ENCODE peak calls at places on chromosomes 7 and 10, in five cellular contexts. One of them, this sample, is unnamed.

GRCh38 chr7:112399501-112399900 is 50.8 kb upstream of the IFRD1 start:
- DNase-seq in psoas muscle: no peak
- DNase-seq in left lung: no peak
- DNase-seq in coronary artery: no peak
- DNase-seq in endothelial cell of umbilical vein: no peak
- DNase-seq in this sample: no peak

GRCh38 chr10:31358688-31359330 is 39.8 kb downstream of the ZEB1 start:
- DNase-seq in psoas muscle: no peak
- DNase-seq in left lung: no peak
- DNase-seq in coronary artery: no peak
- DNase-seq in endothelial cell of umbilical vein: no peak
- DNase-seq in this sample: no peak

GRCh38 chr7:77887567-77887966 is 89.0 kb downstream of the PHTF2 start:
- DNase-seq in psoas muscle: no peak
- DNase-seq in left lung: no peak
- DNase-seq in coronary artery: no peak
- DNase-seq in endothelial cell of umbilical vein: peak
- DNase-seq in this sample: no peak

GRCh38 chr10:76302936-76303656 is 871.7 kb downstream of the LRMDA start:
- DNase-seq in psoas muscle: no peak
- DNase-seq in left lung: no peak
- DNase-seq in coronary artery: no peak
- DNase-seq in endothelial cell of umbilical vein: peak
- DNase-seq in this sample: no peak

GRCh38 chr10:118694848-118695247 is 59.9 kb downstream of the CACUL1 start:
- DNase-seq in psoas muscle: no peak
- DNase-seq in left lung: no peak
- DNase-seq in coronary artery: no peak
- DNase-seq in endothelial cell of umbilical vein: no peak
- DNase-seq in this sample: no peak

GRCh38 chr10:13865758-13866491 is 279.2 kb downstream of the PRPF18 start:
- DNase-seq in psoas muscle: peak
- DNase-seq in left lung: no peak
- DNase-seq in coronary artery: no peak
- DNase-seq in endothelial cell of umbilical vein: peak
- DNase-seq in this sample: no peak

GRCh38 chr10:71578069-71578468 is 141.5 kb downstream of the C10orf105 start:
- DNase-seq in psoas muscle: no peak
- DNase-seq in left lung: no peak
- DNase-seq in coronary artery: no peak
- DNase-seq in endothelial cell of umbilical vein: no peak
- DNase-seq in this sample: no peak

GRCh38 chr10:117159390-117159789 is 21.3 kb upstream of the VAX1 start:
- DNase-seq in psoas muscle: no peak
- DNase-seq in left lung: no peak
- DNase-seq in coronary artery: no peak
- DNase-seq in endothelial cell of umbilical vein: no peak
- DNase-seq in this sample: no peak

GRCh38 chr7:47508389-47509380 is 73.2 kb downstream of the TNS3 start:
- DNase-seq in psoas muscle: no peak
- DNase-seq in left lung: no peak
- DNase-seq in coronary artery: no peak
- DNase-seq in endothelial cell of umbilical vein: no peak
- DNase-seq in this sample: no peak

GRCh38 chr10:102644066-102644645 is at the start of gene TRIM8:
- DNase-seq in psoas muscle: peak
- DNase-seq in left lung: peak
- DNase-seq in coronary artery: no peak
- DNase-seq in endothelial cell of umbilical vein: peak
- DNase-seq in this sample: no peak

GRCh38 chr7:69062020-69062760 is 536.1 kb upstream of the AUTS2 start:
- DNase-seq in psoas muscle: no peak
- DNase-seq in left lung: no peak
- DNase-seq in coronary artery: no peak
- DNase-seq in endothelial cell of umbilical vein: peak
- DNase-seq in this sample: peak

GRCh38 chr10:102240467-102241036 is 760 bp downstream of the PITX3 start:
- DNase-seq in psoas muscle: peak
- DNase-seq in left lung: no peak
- DNase-seq in coronary artery: peak
- DNase-seq in endothelial cell of umbilical vein: no peak
- DNase-seq in this sample: no peak

GRCh38 chr7:98762620-98763019 is 107.2 kb downstream of the TMEM130 start:
- DNase-seq in psoas muscle: no peak
- DNase-seq in left lung: no peak
- DNase-seq in coronary artery: no peak
- DNase-seq in endothelial cell of umbilical vein: no peak
- DNase-seq in this sample: no peak

GRCh38 chr7:29853072-29853471 is 46.8 kb downstream of the WIPF3 start:
- DNase-seq in psoas muscle: peak
- DNase-seq in left lung: no peak
- DNase-seq in coronary artery: no peak
- DNase-seq in endothelial cell of umbilical vein: no peak
- DNase-seq in this sample: no peak

GRCh38 chr7:95508780-95509179 is 23.0 kb downstream of the ASB4 start:
- DNase-seq in psoas muscle: no peak
- DNase-seq in left lung: no peak
- DNase-seq in coronary artery: no peak
- DNase-seq in endothelial cell of umbilical vein: no peak
- DNase-seq in this sample: no peak

GRCh38 chr10:16440396-16441105 is 3.7 kb downstream of the PTER start:
- DNase-seq in psoas muscle: no peak
- DNase-seq in left lung: no peak
- DNase-seq in coronary artery: no peak
- DNase-seq in endothelial cell of umbilical vein: no peak
- DNase-seq in this sample: no peak

GRCh38 chr7:29806131-29806792 is at the start of gene WIPF3:
- DNase-seq in psoas muscle: peak
- DNase-seq in left lung: peak
- DNase-seq in coronary artery: no peak
- DNase-seq in endothelial cell of umbilical vein: peak
- DNase-seq in this sample: no peak

GRCh38 chr10:33252324-33252723 is 82.1 kb downstream of the NRP1 start:
- DNase-seq in psoas muscle: no peak
- DNase-seq in left lung: no peak
- DNase-seq in coronary artery: no peak
- DNase-seq in endothelial cell of umbilical vein: no peak
- DNase-seq in this sample: no peak

DNA sequence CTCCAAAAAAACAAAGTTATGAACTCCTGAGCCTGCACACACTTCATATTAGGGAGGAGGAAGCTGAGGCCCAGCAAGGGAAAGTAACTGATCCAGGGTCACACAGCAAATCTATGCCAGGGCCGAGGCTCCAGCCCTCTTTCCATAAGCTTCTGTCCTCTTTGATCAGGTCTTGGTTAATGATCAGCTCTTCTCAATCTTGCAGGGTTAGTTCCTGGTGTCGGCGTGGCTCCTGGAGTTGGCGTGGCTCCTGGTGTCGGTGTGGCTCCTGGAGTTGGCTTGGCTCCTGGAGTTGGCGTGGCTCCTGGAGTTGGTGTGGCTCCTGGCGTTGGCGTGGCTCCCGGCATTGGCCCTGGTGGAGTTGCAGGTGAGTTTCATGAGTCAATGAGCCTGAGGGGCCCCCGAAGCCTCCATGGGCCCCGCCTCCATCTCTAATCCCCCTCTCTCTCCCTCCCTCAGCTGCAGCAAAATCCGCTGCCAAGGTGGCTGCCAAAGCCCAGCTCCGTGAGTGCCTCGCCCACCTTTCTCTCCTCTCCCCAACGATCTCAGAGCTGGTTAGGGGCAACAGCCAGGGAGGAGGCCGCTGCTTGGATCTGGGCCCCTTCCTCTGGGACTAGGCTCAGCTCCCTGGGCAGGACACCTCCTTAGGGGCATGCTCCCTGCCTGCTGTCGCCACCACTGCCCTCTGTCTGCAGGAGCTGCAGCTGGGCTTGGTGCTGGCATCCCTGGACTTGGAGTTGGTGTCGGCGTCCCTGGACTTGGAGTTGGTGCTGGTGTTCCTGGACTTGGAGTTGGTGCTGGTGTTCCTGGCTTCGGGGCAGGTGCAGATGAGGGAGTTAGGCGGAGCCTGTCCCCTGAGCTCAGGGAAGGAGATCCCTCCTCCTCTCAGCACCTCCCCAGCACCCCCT is 23.7 kb upstream of the LIMK1 start:
- DNase-seq in psoas muscle: no peak
- DNase-seq in left lung: peak
- DNase-seq in coronary artery: no peak
- DNase-seq in endothelial cell of umbilical vein: no peak
- DNase-seq in this sample: no peak
- TF ChIP-seq CTCF in psoas muscle: no peak
- TF ChIP-seq CTCF in left lung: no peak
- TF ChIP-seq CTCF in coronary artery: no peak
- TF ChIP-seq CTCF in endothelial cell of umbilical vein: no peak
- TF ChIP-seq CTCF in this sample: no peak

GRCh38 chr7:157612664-157613561 is 276.1 kb downstream of the DNAJB6 start:
- DNase-seq in psoas muscle: peak
- DNase-seq in left lung: peak
- DNase-seq in coronary artery: no peak
- DNase-seq in endothelial cell of umbilical vein: no peak
- DNase-seq in this sample: no peak
- H3K4me3 ChIP-seq in psoas muscle: peak
- H3K4me3 ChIP-seq in left lung: peak
- H3K4me3 ChIP-seq in coronary artery: peak
- H3K4me3 ChIP-seq in endothelial cell of umbilical vein: no peak
- H3K4me3 ChIP-seq in this sample: no peak

GRCh38 chr7:55174456-55174855 is 155.6 kb downstream of the EGFR start:
- DNase-seq in psoas muscle: no peak
- DNase-seq in left lung: no peak
- DNase-seq in coronary artery: no peak
- DNase-seq in endothelial cell of umbilical vein: no peak
- DNase-seq in this sample: no peak

GRCh38 chr7:55174856-55175255 is 156.0 kb downstream of the EGFR start:
- DNase-seq in psoas muscle: no peak
- DNase-seq in left lung: no peak
- DNase-seq in coronary artery: no peak
- DNase-seq in endothelial cell of umbilical vein: no peak
- DNase-seq in this sample: no peak

GRCh38 chr7:55172161-55172560 is 153.3 kb downstream of the EGFR start:
- DNase-seq in psoas muscle: no peak
- DNase-seq in left lung: no peak
- DNase-seq in coronary artery: no peak
- DNase-seq in endothelial cell of umbilical vein: no peak
- DNase-seq in this sample: no peak

GRCh38 chr7:55172881-55173609 is 154.2 kb downstream of the EGFR start:
- DNase-seq in psoas muscle: no peak
- DNase-seq in left lung: no peak
- DNase-seq in coronary artery: no peak
- DNase-seq in endothelial cell of umbilical vein: no peak
- DNase-seq in this sample: no peak

DNA sequence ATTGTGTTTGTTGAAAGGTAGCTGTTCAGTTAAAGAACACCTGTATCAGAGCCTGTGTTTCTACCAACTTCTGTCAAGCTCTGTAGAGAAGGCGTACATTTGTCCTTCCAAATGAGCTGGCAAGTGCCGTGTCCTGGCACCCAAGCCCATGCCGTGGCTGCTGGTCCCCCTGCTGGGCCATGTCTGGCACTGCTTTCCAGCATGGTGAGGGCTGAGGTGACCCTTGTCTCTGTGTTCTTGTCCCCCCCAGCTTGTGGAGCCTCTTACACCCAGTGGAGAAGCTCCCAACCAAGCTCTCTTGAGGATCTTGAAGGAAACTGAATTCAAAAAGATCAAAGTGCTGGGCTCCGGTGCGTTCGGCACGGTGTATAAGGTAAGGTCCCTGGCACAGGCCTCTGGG is 154.9 kb downstream of the EGFR start:
- DNase-seq in psoas muscle: no peak
- DNase-seq in left lung: no peak
- DNase-seq in coronary artery: no peak
- DNase-seq in endothelial cell of umbilical vein: no peak
- DNase-seq in this sample: no peak
- TF ChIP-seq CTCF in psoas muscle: no peak
- TF ChIP-seq CTCF in left lung: no peak
- TF ChIP-seq CTCF in coronary artery: no peak
- TF ChIP-seq CTCF in endothelial cell of umbilical vein: no peak
- TF ChIP-seq CTCF in this sample: no peak

GRCh38 chr7:45021604-45022296 is 21.7 kb downstream of the CCM2 start:
- DNase-seq in psoas muscle: no peak
- DNase-seq in left lung: no peak
- DNase-seq in coronary artery: no peak
- DNase-seq in endothelial cell of umbilical vein: peak
- DNase-seq in this sample: no peak
- H3K4me3 ChIP-seq in psoas muscle: no peak
- H3K4me3 ChIP-seq in left lung: no peak
- H3K4me3 ChIP-seq in coronary artery: no peak
- H3K4me3 ChIP-seq in endothelial cell of umbilical vein: no peak
- H3K4me3 ChIP-seq in this sample: no peak

GRCh38 chr7:140300263-140301131 is 97.8 kb downstream of the SLC37A3 start:
- DNase-seq in psoas muscle: no peak
- DNase-seq in left lung: no peak
- DNase-seq in coronary artery: no peak
- DNase-seq in endothelial cell of umbilical vein: no peak
- DNase-seq in this sample: no peak

GRCh38 chr7:140308060-140308459 is 90.3 kb downstream of the SLC37A3 start:
- DNase-seq in psoas muscle: no peak
- DNase-seq in left lung: no peak
- DNase-seq in coronary artery: no peak
- DNase-seq in endothelial cell of umbilical vein: no peak
- DNase-seq in this sample: no peak

GRCh38 chr7:140304071-140304799 is 94.1 kb downstream of the SLC37A3 start:
- DNase-seq in psoas muscle: no peak
- DNase-seq in left lung: no peak
- DNase-seq in coronary artery: no peak
- DNase-seq in endothelial cell of umbilical vein: peak
- DNase-seq in this sample: peak
- TF ChIP-seq CTCF in psoas muscle: peak
- TF ChIP-seq CTCF in left lung: peak
- TF ChIP-seq CTCF in coronary artery: no peak
- TF ChIP-seq CTCF in endothelial cell of umbilical vein: peak
- TF ChIP-seq CTCF in this sample: peak

DNA sequence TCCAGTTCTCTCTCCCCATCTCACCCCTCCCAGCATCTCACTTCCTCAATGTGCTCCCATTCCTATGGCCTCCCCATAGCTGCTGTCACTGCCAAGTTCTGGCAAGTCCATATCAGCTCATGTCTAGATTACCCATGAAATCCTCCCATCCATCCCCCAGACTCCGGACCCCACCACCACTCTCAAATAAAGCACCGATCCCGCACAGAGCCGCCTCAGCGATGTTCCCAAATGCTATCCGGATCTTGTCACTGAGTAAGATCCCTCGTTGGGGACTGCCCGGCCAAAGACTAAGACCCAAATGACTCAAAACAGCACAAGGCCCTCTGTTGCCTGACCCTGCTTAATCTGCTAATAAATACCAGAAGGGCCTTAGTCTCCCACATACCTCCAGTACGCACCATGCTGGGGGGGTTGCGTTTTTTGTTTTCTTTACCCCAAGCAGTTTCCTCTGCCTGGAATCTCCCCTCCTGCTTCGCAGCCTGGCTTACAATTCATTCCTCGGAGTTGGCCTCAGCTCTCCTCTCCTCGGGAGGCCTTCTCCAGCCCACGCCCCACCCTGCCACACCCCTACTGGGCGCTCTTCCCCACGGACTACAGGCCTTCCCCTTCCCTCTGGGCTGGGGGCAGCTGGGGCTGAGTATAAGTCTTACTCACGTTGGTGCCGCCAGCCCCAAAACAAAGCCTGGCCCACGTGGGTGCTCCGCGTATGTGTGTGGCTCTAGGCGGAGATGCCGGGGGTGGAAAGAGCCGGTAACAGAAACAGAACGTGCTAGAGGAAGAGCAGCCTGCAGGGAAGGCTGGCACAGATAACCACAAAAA is 1.8 kb upstream of the DUSP5 start:
- DNase-seq in psoas muscle: peak
- DNase-seq in left lung: peak
- DNase-seq in coronary artery: no peak
- DNase-seq in endothelial cell of umbilical vein: peak
- DNase-seq in this sample: no peak
- H3K4me3 ChIP-seq in psoas muscle: peak
- H3K4me3 ChIP-seq in left lung: no peak
- H3K4me3 ChIP-seq in coronary artery: peak
- H3K4me3 ChIP-seq in endothelial cell of umbilical vein: peak
- H3K4me3 ChIP-seq in this sample: peak